ENCODE peak calls at places on chromosomes 7 and 10, in five cellular contexts. One of them, this sample, is unnamed.
A peak's percentile ranks its signal among the peaks of the same experiment; 100 is the strongest.

GRCh38 chr7:12805957-12806356 is 118.5 kb downstream of the ARL4A start:
- DNase-seq in caudate nucleus: no peak
- DNase-seq in type B pancreatic cell: no peak
- DNase-seq in K562: no peak
- DNase-seq in endothelial cell: no peak
- DNase-seq in this sample: no peak

GRCh38 chr10:14391342-14391741 is 60.6 kb upstream of the FRMD4A start:
- DNase-seq in K562: no peak
- DNase-seq in type B pancreatic cell: no peak
- DNase-seq in endothelial cell: no peak
- DNase-seq in caudate nucleus: no peak
- DNase-seq in this sample: no peak

GRCh38 chr7:158744070-158744469 is 39.5 kb upstream of the NCAPG2 start:
- DNase-seq in type B pancreatic cell: no peak
- DNase-seq in K562: no peak
- DNase-seq in caudate nucleus: no peak
- DNase-seq in endothelial cell: no peak
- DNase-seq in this sample: no peak

GRCh38 chr10:129586897-129587443 is 119.9 kb downstream of the MGMT start:
- DNase-seq in type B pancreatic cell: no peak
- DNase-seq in endothelial cell: no peak
- DNase-seq in caudate nucleus: no peak
- DNase-seq in K562: peak; percentile 11
- DNase-seq in this sample: no peak

GRCh38 chr10:89640242-89640641 is 4.8 kb downstream of the PANK1 start:
- DNase-seq in caudate nucleus: no peak
- DNase-seq in type B pancreatic cell: no peak
- DNase-seq in endothelial cell: no peak
- DNase-seq in K562: no peak
- DNase-seq in this sample: no peak

GRCh38 chr10:70932415-70933196 is 44.2 kb upstream of the PCBD1 start:
- DNase-seq in type B pancreatic cell: no peak
- DNase-seq in endothelial cell: no peak
- DNase-seq in caudate nucleus: no peak
- DNase-seq in K562: no peak
- DNase-seq in this sample: no peak

GRCh38 chr7:79462334-79462733 is 8.9 kb upstream of the MAGI2 start:
- DNase-seq in type B pancreatic cell: no peak
- DNase-seq in K562: no peak
- DNase-seq in caudate nucleus: no peak
- DNase-seq in endothelial cell: no peak
- DNase-seq in this sample: no peak

GRCh38 chr10:36048236-36048635 is 406.1 kb upstream of the FZD8 start:
- DNase-seq in K562: no peak
- DNase-seq in caudate nucleus: no peak
- DNase-seq in endothelial cell: no peak
- DNase-seq in type B pancreatic cell: no peak
- DNase-seq in this sample: no peak

GRCh38 chr10:79170226-79170752 is 101.5 kb downstream of the ZMIZ1 start:
- DNase-seq in type B pancreatic cell: no peak
- DNase-seq in endothelial cell: no peak
- DNase-seq in K562: no peak
- DNase-seq in caudate nucleus: no peak
- DNase-seq in this sample: no peak

GRCh38 chr10:45532501-45532900 is 140.1 kb downstream of the ZFAND4 start:
- DNase-seq in type B pancreatic cell: no peak
- DNase-seq in endothelial cell: no peak
- DNase-seq in caudate nucleus: no peak
- DNase-seq in K562: no peak
- DNase-seq in this sample: no peak

GRCh38 chr10:69709366-69709941 is 79.4 kb downstream of the FAM241B start:
- DNase-seq in K562: no peak
- DNase-seq in endothelial cell: no peak
- DNase-seq in caudate nucleus: no peak
- DNase-seq in type B pancreatic cell: no peak
- DNase-seq in this sample: no peak

GRCh38 chr7:89458076-89458475 is 662.5 kb upstream of the TEX47 start:
- DNase-seq in endothelial cell: no peak
- DNase-seq in type B pancreatic cell: no peak
- DNase-seq in K562: no peak
- DNase-seq in caudate nucleus: no peak
- DNase-seq in this sample: no peak

GRCh38 chr7:113873554-113874151 is 45.2 kb downstream of the PPP1R3A start:
- DNase-seq in type B pancreatic cell: no peak
- DNase-seq in K562: no peak
- DNase-seq in endothelial cell: no peak
- DNase-seq in caudate nucleus: no peak
- DNase-seq in this sample: no peak

GRCh38 chr10:46216836-46217748 is 69.7 kb upstream of the ANTXRL start:
- DNase-seq in endothelial cell: no peak
- DNase-seq in K562: peak; percentile 85
- DNase-seq in caudate nucleus: no peak
- DNase-seq in type B pancreatic cell: peak; percentile 60
- DNase-seq in this sample: no peak

GRCh38 chr10:4663162-4663992 is 162.6 kb upstream of the AKR1E2 start:
- DNase-seq in caudate nucleus: no peak
- DNase-seq in K562: peak; percentile 35
- DNase-seq in endothelial cell: no peak
- DNase-seq in type B pancreatic cell: no peak
- DNase-seq in this sample: no peak

GRCh38 chr10:91380873-91381561 is 29.1 kb upstream of the HECTD2 start:
- DNase-seq in caudate nucleus: no peak
- DNase-seq in type B pancreatic cell: no peak
- DNase-seq in K562: no peak
- DNase-seq in endothelial cell: no peak
- DNase-seq in this sample: peak; percentile 73

GRCh38 chr10:10977231-10977956 is 40.3 kb upstream of the CELF2 start:
- DNase-seq in caudate nucleus: no peak
- DNase-seq in type B pancreatic cell: no peak
- DNase-seq in endothelial cell: no peak
- DNase-seq in K562: no peak
- DNase-seq in this sample: no peak

GRCh38 chr7:107396990-107397389 is 72.9 kb upstream of the GPR22 start:
- DNase-seq in K562: peak; percentile 18
- DNase-seq in endothelial cell: no peak
- DNase-seq in caudate nucleus: no peak
- DNase-seq in type B pancreatic cell: no peak
- DNase-seq in this sample: no peak

GRCh38 chr10:123930340-123931001 is 38.9 kb upstream of the CPXM2 start:
- DNase-seq in endothelial cell: no peak
- DNase-seq in caudate nucleus: no peak
- DNase-seq in K562: no peak
- DNase-seq in type B pancreatic cell: no peak
- DNase-seq in this sample: no peak

GRCh38 chr7:1971946-1972654 is 260.6 kb downstream of the MAD1L1 start:
- DNase-seq in endothelial cell: no peak
- DNase-seq in type B pancreatic cell: no peak
- DNase-seq in K562: no peak
- DNase-seq in caudate nucleus: no peak
- DNase-seq in this sample: no peak

GRCh38 chr7:143210541-143210940 is 11.3 kb upstream of the TAS2R40 start:
- DNase-seq in endothelial cell: no peak
- DNase-seq in caudate nucleus: no peak
- DNase-seq in K562: no peak
- DNase-seq in type B pancreatic cell: no peak
- DNase-seq in this sample: no peak

GRCh38 chr7:118082506-118082905 is 101.5 kb upstream of the LSM8 start:
- DNase-seq in endothelial cell: no peak
- DNase-seq in type B pancreatic cell: no peak
- DNase-seq in caudate nucleus: no peak
- DNase-seq in K562: no peak
- DNase-seq in this sample: no peak

GRCh38 chr7:44087914-44088838 is 5.8 kb upstream of the POLM start:
- DNase-seq in endothelial cell: no peak
- DNase-seq in caudate nucleus: no peak
- DNase-seq in K562: no peak
- DNase-seq in type B pancreatic cell: no peak
- DNase-seq in this sample: no peak